ENCODE peak calls at places on chromosomes 12 and 14, in nine cellular contexts. One of them, this sample, is unnamed.
A peak's percentile ranks its signal among the peaks of the same experiment; 100 is the strongest.

GRCh38 chr14:87896393-87897380 is 96.3 kb downstream of the GALC start:
- DNase-seq in HL-60: peak; percentile 3
- DNase-seq in retinal pigment epithelial cell: peak; percentile 9
- DNase-seq in GM13977: peak; percentile 24
- DNase-seq in fibroblast of pulmonary artery: peak; percentile 75
- DNase-seq in psoas muscle: no peak
- DNase-seq in CD8-positive, alpha-beta T cell: no peak
- DNase-seq in GM12878: no peak
- DNase-seq in fibroblast of lung: peak; percentile 65
- DNase-seq in this sample: no peak

GRCh38 chr14:105171004-105171673 is 2.6 kb upstream of the JAG2 start:
- DNase-seq in fibroblast of lung: no peak
- DNase-seq in fibroblast of pulmonary artery: no peak
- DNase-seq in CD8-positive, alpha-beta T cell: no peak
- DNase-seq in psoas muscle: peak; percentile 60
- DNase-seq in GM12878: no peak
- DNase-seq in HL-60: no peak
- DNase-seq in GM13977: no peak
- DNase-seq in retinal pigment epithelial cell: no peak
- DNase-seq in this sample: no peak

GRCh38 chr14:100187247-100187833 is 27.9 kb upstream of the DEGS2 start:
- DNase-seq in psoas muscle: no peak
- DNase-seq in fibroblast of lung: no peak
- DNase-seq in fibroblast of pulmonary artery: no peak
- DNase-seq in GM13977: no peak
- DNase-seq in CD8-positive, alpha-beta T cell: no peak
- DNase-seq in GM12878: no peak
- DNase-seq in HL-60: no peak
- DNase-seq in retinal pigment epithelial cell: no peak
- DNase-seq in this sample: no peak

GRCh38 chr12:132162508-132163031 is 18.3 kb downstream of the NOC4L start:
- DNase-seq in fibroblast of lung: peak; percentile 84
- DNase-seq in fibroblast of pulmonary artery: peak; percentile 82
- DNase-seq in psoas muscle: peak; percentile 32
- DNase-seq in CD8-positive, alpha-beta T cell: no peak
- DNase-seq in GM13977: no peak
- DNase-seq in HL-60: peak; percentile 63
- DNase-seq in GM12878: no peak
- DNase-seq in retinal pigment epithelial cell: no peak
- DNase-seq in this sample: no peak

GRCh38 chr12:128929046-128929445 is 75.8 kb downstream of the GLT1D1 start:
- DNase-seq in HL-60: no peak
- DNase-seq in retinal pigment epithelial cell: no peak
- DNase-seq in GM13977: no peak
- DNase-seq in psoas muscle: no peak
- DNase-seq in fibroblast of lung: no peak
- DNase-seq in CD8-positive, alpha-beta T cell: no peak
- DNase-seq in GM12878: no peak
- DNase-seq in fibroblast of pulmonary artery: no peak
- DNase-seq in this sample: no peak

GRCh38 chr12:22541496-22541895 is 2.8 kb downstream of the C2CD5 start:
- DNase-seq in GM12878: no peak
- DNase-seq in fibroblast of pulmonary artery: peak; percentile 31
- DNase-seq in retinal pigment epithelial cell: no peak
- DNase-seq in psoas muscle: no peak
- DNase-seq in GM13977: no peak
- DNase-seq in HL-60: peak; percentile 27
- DNase-seq in fibroblast of lung: no peak
- DNase-seq in CD8-positive, alpha-beta T cell: no peak
- DNase-seq in this sample: no peak

GRCh38 chr12:44829045-44829444 is 47.1 kb downstream of the NELL2 start:
- DNase-seq in retinal pigment epithelial cell: no peak
- DNase-seq in GM13977: no peak
- DNase-seq in GM12878: no peak
- DNase-seq in CD8-positive, alpha-beta T cell: no peak
- DNase-seq in fibroblast of lung: no peak
- DNase-seq in HL-60: no peak
- DNase-seq in fibroblast of pulmonary artery: no peak
- DNase-seq in psoas muscle: no peak
- DNase-seq in this sample: no peak

GRCh38 chr12:91461061-91461460 is 278.4 kb upstream of the DCN start:
- DNase-seq in retinal pigment epithelial cell: no peak
- DNase-seq in HL-60: no peak
- DNase-seq in fibroblast of pulmonary artery: no peak
- DNase-seq in GM13977: no peak
- DNase-seq in psoas muscle: no peak
- DNase-seq in fibroblast of lung: no peak
- DNase-seq in CD8-positive, alpha-beta T cell: no peak
- DNase-seq in GM12878: no peak
- DNase-seq in this sample: no peak

GRCh38 chr14:65824285-65824977 is 411.9 kb downstream of the FUT8 start:
- DNase-seq in CD8-positive, alpha-beta T cell: peak; percentile 46
- DNase-seq in GM12878: peak; percentile 34
- DNase-seq in HL-60: peak; percentile 31
- DNase-seq in GM13977: peak; percentile 78
- DNase-seq in fibroblast of pulmonary artery: peak; percentile 84
- DNase-seq in psoas muscle: no peak
- DNase-seq in fibroblast of lung: peak; percentile 81
- DNase-seq in retinal pigment epithelial cell: peak; percentile 19
- DNase-seq in this sample: peak; percentile 47

GRCh38 chr14:30580616-30581282 is 21.8 kb downstream of the G2E3 start:
- DNase-seq in CD8-positive, alpha-beta T cell: no peak
- DNase-seq in GM12878: no peak
- DNase-seq in psoas muscle: no peak
- DNase-seq in GM13977: no peak
- DNase-seq in fibroblast of pulmonary artery: no peak
- DNase-seq in fibroblast of lung: no peak
- DNase-seq in retinal pigment epithelial cell: no peak
- DNase-seq in HL-60: no peak
- DNase-seq in this sample: no peak

GRCh38 chr14:37598973-37599526 is 3.6 kb downstream of the TTC6 start:
- DNase-seq in psoas muscle: no peak
- DNase-seq in fibroblast of lung: no peak
- DNase-seq in GM13977: no peak
- DNase-seq in CD8-positive, alpha-beta T cell: no peak
- DNase-seq in fibroblast of pulmonary artery: no peak
- DNase-seq in GM12878: no peak
- DNase-seq in HL-60: no peak
- DNase-seq in retinal pigment epithelial cell: no peak
- DNase-seq in this sample: no peak

GRCh38 chr14:37595809-37596595 is 573 bp downstream of the TTC6 start:
- DNase-seq in GM13977: peak; percentile 80
- DNase-seq in fibroblast of lung: no peak
- DNase-seq in GM12878: no peak
- DNase-seq in retinal pigment epithelial cell: no peak
- DNase-seq in CD8-positive, alpha-beta T cell: no peak
- DNase-seq in HL-60: peak; percentile 58
- DNase-seq in fibroblast of pulmonary artery: no peak
- DNase-seq in psoas muscle: no peak
- DNase-seq in this sample: no peak

GRCh38 chr14:37598085-37598972 is 2.9 kb downstream of the TTC6 start:
- DNase-seq in psoas muscle: no peak
- DNase-seq in fibroblast of pulmonary artery: no peak
- DNase-seq in fibroblast of lung: no peak
- DNase-seq in GM13977: peak; percentile 27
- DNase-seq in CD8-positive, alpha-beta T cell: no peak
- DNase-seq in retinal pigment epithelial cell: no peak
- DNase-seq in HL-60: no peak
- DNase-seq in GM12878: no peak
- DNase-seq in this sample: no peak

GRCh38 chr14:37596790-37597189 is 1.4 kb downstream of the TTC6 start:
- DNase-seq in HL-60: no peak
- DNase-seq in psoas muscle: no peak
- DNase-seq in CD8-positive, alpha-beta T cell: no peak
- DNase-seq in retinal pigment epithelial cell: no peak
- DNase-seq in GM13977: peak; percentile 17
- DNase-seq in fibroblast of lung: no peak
- DNase-seq in GM12878: no peak
- DNase-seq in fibroblast of pulmonary artery: no peak
- DNase-seq in this sample: no peak

DNA sequence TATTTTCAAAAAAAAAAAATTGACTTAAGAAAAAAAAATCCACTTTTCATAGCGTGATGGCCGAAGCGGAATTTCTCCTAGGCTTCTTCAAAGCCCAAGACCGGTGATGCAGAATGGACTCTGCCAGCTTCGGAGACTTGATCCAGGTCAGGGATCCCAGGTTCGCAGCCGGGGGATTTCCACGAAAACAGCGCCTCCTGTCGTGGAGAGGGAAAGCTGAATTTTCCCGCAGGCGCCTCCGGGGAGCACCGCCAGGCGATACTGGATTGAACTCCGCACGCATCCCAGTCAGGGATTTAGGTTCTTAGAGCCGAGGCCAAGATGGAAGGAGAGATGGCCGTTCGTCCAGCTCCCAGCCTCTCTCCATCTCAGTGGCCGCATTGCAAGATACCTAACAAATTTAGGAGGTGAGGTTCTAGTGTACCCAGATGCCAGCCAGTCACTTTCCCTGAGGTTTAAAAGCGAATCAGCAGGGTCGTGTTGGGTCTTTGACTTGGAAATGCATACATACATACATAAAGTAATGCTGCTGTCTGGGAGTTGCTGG is 2.2 kb downstream of the TTC6 start:
- DNase-seq in GM13977: peak; percentile 16
- DNase-seq in HL-60: no peak
- DNase-seq in CD8-positive, alpha-beta T cell: no peak
- DNase-seq in GM12878: no peak
- DNase-seq in fibroblast of lung: no peak
- DNase-seq in fibroblast of pulmonary artery: no peak
- DNase-seq in psoas muscle: no peak
- DNase-seq in retinal pigment epithelial cell: no peak
- DNase-seq in this sample: no peak
- TF ChIP-seq CTCF in GM13977: no peak
- TF ChIP-seq CTCF in HL-60: no peak
- TF ChIP-seq CTCF in CD8-positive, alpha-beta T cell: no peak
- TF ChIP-seq CTCF in GM12878: no peak
- TF ChIP-seq CTCF in fibroblast of lung: peak; percentile 59
- TF ChIP-seq CTCF in fibroblast of pulmonary artery: peak; percentile 46
- TF ChIP-seq CTCF in psoas muscle: no peak
- TF ChIP-seq CTCF in retinal pigment epithelial cell: peak; percentile 59
- TF ChIP-seq CTCF in this sample: no peak

GRCh38 chr12:113818833-113819232 is 147.3 kb downstream of the RBM19 start:
- DNase-seq in fibroblast of lung: no peak
- DNase-seq in psoas muscle: no peak
- DNase-seq in fibroblast of pulmonary artery: peak; percentile 10
- DNase-seq in HL-60: no peak
- DNase-seq in retinal pigment epithelial cell: no peak
- DNase-seq in GM13977: no peak
- DNase-seq in CD8-positive, alpha-beta T cell: no peak
- DNase-seq in GM12878: no peak
- DNase-seq in this sample: no peak
- TF ChIP-seq CTCF in fibroblast of lung: peak; percentile 46
- TF ChIP-seq CTCF in psoas muscle: no peak
- TF ChIP-seq CTCF in fibroblast of pulmonary artery: peak; percentile 48
- TF ChIP-seq CTCF in HL-60: no peak
- TF ChIP-seq CTCF in retinal pigment epithelial cell: peak; percentile 53
- TF ChIP-seq CTCF in GM13977: peak; percentile 21
- TF ChIP-seq CTCF in CD8-positive, alpha-beta T cell: no peak
- TF ChIP-seq CTCF in GM12878: peak; percentile 22
- TF ChIP-seq CTCF in this sample: peak; percentile 9

DNA sequence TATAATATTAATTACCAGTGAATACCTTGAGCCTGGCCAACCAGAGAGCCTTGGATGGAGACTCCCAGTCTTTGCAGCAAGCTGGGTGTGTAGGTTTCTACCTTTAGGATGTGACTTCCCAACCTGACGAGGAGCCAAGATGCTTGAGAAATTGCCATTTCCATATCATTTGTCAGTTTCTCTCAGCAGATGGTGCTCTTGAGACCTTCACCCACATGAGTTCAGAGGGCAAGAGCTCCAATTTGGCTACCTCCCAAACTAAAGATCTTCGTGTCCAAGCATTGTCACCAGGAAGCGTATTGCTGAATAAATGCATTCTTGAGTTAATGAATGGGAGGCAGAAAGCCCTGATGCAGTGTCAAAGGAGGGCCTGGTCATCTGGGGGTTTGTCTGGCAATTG is 106.4 kb upstream of the TBX5 start:
- DNase-seq in psoas muscle: no peak
- DNase-seq in HL-60: no peak
- DNase-seq in GM13977: no peak
- DNase-seq in GM12878: no peak
- DNase-seq in CD8-positive, alpha-beta T cell: no peak
- DNase-seq in retinal pigment epithelial cell: no peak
- DNase-seq in fibroblast of pulmonary artery: no peak
- DNase-seq in fibroblast of lung: no peak
- DNase-seq in this sample: no peak
- TF ChIP-seq CTCF in psoas muscle: no peak
- TF ChIP-seq CTCF in HL-60: no peak
- TF ChIP-seq CTCF in GM13977: no peak
- TF ChIP-seq CTCF in GM12878: no peak
- TF ChIP-seq CTCF in CD8-positive, alpha-beta T cell: no peak
- TF ChIP-seq CTCF in retinal pigment epithelial cell: no peak
- TF ChIP-seq CTCF in fibroblast of pulmonary artery: no peak
- TF ChIP-seq CTCF in fibroblast of lung: no peak
- TF ChIP-seq CTCF in this sample: no peak

GRCh38 chr12:52313926-52314325 is 7.3 kb downstream of the KRT83 start:
- DNase-seq in retinal pigment epithelial cell: no peak
- DNase-seq in GM12878: no peak
- DNase-seq in fibroblast of pulmonary artery: no peak
- DNase-seq in CD8-positive, alpha-beta T cell: no peak
- DNase-seq in HL-60: no peak
- DNase-seq in psoas muscle: no peak
- DNase-seq in fibroblast of lung: no peak
- DNase-seq in GM13977: no peak
- DNase-seq in this sample: no peak

GRCh38 chr12:52310622-52311281 is 10.4 kb downstream of the KRT83 start:
- DNase-seq in HL-60: no peak
- DNase-seq in GM12878: no peak
- DNase-seq in retinal pigment epithelial cell: no peak
- DNase-seq in psoas muscle: no peak
- DNase-seq in CD8-positive, alpha-beta T cell: no peak
- DNase-seq in GM13977: no peak
- DNase-seq in fibroblast of pulmonary artery: peak; percentile 36
- DNase-seq in fibroblast of lung: no peak
- DNase-seq in this sample: no peak

GRCh38 chr12:52311282-52311643 is 9.9 kb downstream of the KRT83 start:
- DNase-seq in GM13977: no peak
- DNase-seq in fibroblast of pulmonary artery: peak; percentile 41
- DNase-seq in HL-60: no peak
- DNase-seq in retinal pigment epithelial cell: no peak
- DNase-seq in fibroblast of lung: no peak
- DNase-seq in CD8-positive, alpha-beta T cell: no peak
- DNase-seq in psoas muscle: no peak
- DNase-seq in GM12878: no peak
- DNase-seq in this sample: no peak

GRCh38 chr12:52313461-52313860 is 7.7 kb downstream of the KRT83 start:
- DNase-seq in retinal pigment epithelial cell: no peak
- DNase-seq in CD8-positive, alpha-beta T cell: no peak
- DNase-seq in GM12878: no peak
- DNase-seq in fibroblast of pulmonary artery: no peak
- DNase-seq in GM13977: no peak
- DNase-seq in HL-60: no peak
- DNase-seq in fibroblast of lung: no peak
- DNase-seq in psoas muscle: no peak
- DNase-seq in this sample: no peak

DNA sequence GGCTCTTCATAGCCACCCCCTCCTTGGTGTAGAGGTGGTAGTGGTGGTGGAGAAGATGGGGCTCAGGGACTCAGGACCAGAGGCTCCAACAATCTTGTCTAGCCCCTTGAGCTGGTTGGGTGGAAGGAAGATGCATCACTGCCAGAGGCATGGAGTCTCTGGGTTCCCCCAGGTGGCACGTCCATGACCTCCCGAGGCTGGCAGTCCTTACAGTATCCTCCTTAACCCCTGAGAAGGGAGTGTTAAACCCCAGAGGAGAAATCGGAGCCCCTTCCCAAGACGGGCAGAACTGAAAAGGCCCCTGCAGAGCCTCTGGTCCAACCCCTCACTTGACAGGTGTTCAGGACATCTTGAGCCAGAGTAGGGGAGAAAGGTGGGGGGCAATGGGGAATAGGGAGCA is 9.1 kb downstream of the KRT83 start:
- DNase-seq in fibroblast of pulmonary artery: no peak
- DNase-seq in fibroblast of lung: no peak
- DNase-seq in HL-60: no peak
- DNase-seq in psoas muscle: no peak
- DNase-seq in retinal pigment epithelial cell: no peak
- DNase-seq in GM13977: no peak
- DNase-seq in GM12878: no peak
- DNase-seq in CD8-positive, alpha-beta T cell: no peak
- DNase-seq in this sample: no peak
- TF ChIP-seq CTCF in fibroblast of pulmonary artery: no peak
- TF ChIP-seq CTCF in fibroblast of lung: no peak
- TF ChIP-seq CTCF in HL-60: no peak
- TF ChIP-seq CTCF in psoas muscle: no peak
- TF ChIP-seq CTCF in retinal pigment epithelial cell: no peak
- TF ChIP-seq CTCF in GM13977: no peak
- TF ChIP-seq CTCF in GM12878: no peak
- TF ChIP-seq CTCF in CD8-positive, alpha-beta T cell: no peak
- TF ChIP-seq CTCF in this sample: no peak

This sample was measured in D721Med.